ENCODE peak calls at places on chromosomes 3 and 15, in six cellular contexts. Q is T-helper 1 cell, F is astrocyte of the spinal cord, Y is Calu3, I is NCI-H1092 treated with DMSO at 0.1 percent for 48 hours, V is left cardiac atrium. O is an unnamed sample.
A peak's percentile ranks its signal among the peaks of the same experiment; 100 is the strongest.

GRCh38 chr3:81995334-81995733 is 233.9 kb upstream of the GBE1 start:
- DNase-seq in Q (no peak), F (no peak), Y (no peak), I (no peak), V (no peak), O (no peak)

GRCh38 chr3:128426128-128426921 is 40.4 kb downstream of the DNAJB8 start:
- DNase-seq in Q (no peak), F (no peak), Y (peak; percentile 88), I (no peak), V (peak; percentile 51), O (no peak)

GRCh38 chr3:63753567-63753966 is 65.5 kb upstream of the C3orf49 start:
- DNase-seq in Q (no peak), F (peak; percentile 32), Y (no peak), I (no peak), V (no peak), O (no peak)

GRCh38 chr3:193829781-193830180 is 236.8 kb downstream of the OPA1 start:
- DNase-seq in Q (no peak), F (peak; percentile 81), Y (peak; percentile 94), I (no peak), V (no peak), O (no peak)

GRCh38 chr15:31974154-31974794 is 56.0 kb upstream of the CHRNA7 start:
- DNase-seq in Q (no peak), F (no peak), Y (no peak), I (no peak), V (no peak), O (no peak)

GRCh38 chr15:56731571-56731970 is 1.7 kb downstream of the ZNF280D start:
- DNase-seq in Q (no peak), F (no peak), Y (no peak), I (no peak), V (no peak), O (no peak)

GRCh38 chr15:64991536-64992135 is 1.9 kb upstream of the SPG21 start:
- DNase-seq in Q (no peak), F (no peak), Y (no peak), I (no peak), V (no peak), O (no peak)

GRCh38 chr15:94234300-94234699 is 2.9 kb downstream of the MCTP2 start:
- DNase-seq in Q (no peak), F (peak; percentile 35), Y (no peak), I (no peak), V (peak; percentile 24), O (no peak)

GRCh38 chr15:68818088-68818670 is 2.5 kb downstream of the ANP32A start:
- DNase-seq in Q (peak; percentile 41), F (peak; percentile 73), Y (peak; percentile 81), I (peak; percentile 38), V (peak; percentile 80), O (peak; percentile 85)

GRCh38 chr15:47824185-47824584 is 106.9 kb downstream of the SEMA6D start:
- DNase-seq in Q (no peak), F (no peak), Y (no peak), I (no peak), V (no peak), O (no peak)

GRCh38 chr3:129690406-129690805 is 83.9 kb upstream of the PLXND1 start:
- DNase-seq in Q (no peak), F (peak; percentile 73), Y (peak; percentile 64), I (peak; percentile 57), V (no peak), O (no peak)

GRCh38 chr15:100869151-100869999 is 10.3 kb upstream of the ALDH1A3 start:
- DNase-seq in Q (no peak), F (no peak), Y (no peak), I (no peak), V (no peak), O (no peak)

GRCh38 chr15:84925906-84926305 is 41.4 kb downstream of the SLC28A1 start:
- DNase-seq in Q (no peak), F (no peak), Y (no peak), I (no peak), V (no peak), O (no peak)

GRCh38 chr3:128727059-128727458 is 1.1 kb downstream of the RAB7A start:
- DNase-seq in Q (no peak), F (no peak), Y (no peak), I (no peak), V (no peak), O (no peak)

GRCh38 chr3:150890320-150890719 is 14.9 kb downstream of the MINDY4B start:
- DNase-seq in Q (no peak), F (no peak), Y (no peak), I (no peak), V (no peak), O (no peak)

GRCh38 chr3:151327571-151328198 is 1.7 kb downstream of the P2RY13 start:
- DNase-seq in Q (no peak), F (peak; percentile 47), Y (no peak), I (no peak), V (no peak), O (no peak)

GRCh38 chr3:183764854-183765731 is 60.3 kb downstream of the MAP6D1 start:
- DNase-seq in Q (no peak), F (peak; percentile 75), Y (peak; percentile 23), I (no peak), V (no peak), O (no peak)

GRCh38 chr3:102529452-102529851 is 94.6 kb downstream of the ZPLD1 start:
- DNase-seq in Q (no peak), F (peak; percentile 25), Y (peak; percentile 28), I (peak; percentile 3), V (no peak), O (no peak)

GRCh38 chr3:186990282-186990681 is 60.0 kb downstream of the ST6GAL1 start:
- DNase-seq in Q (no peak), F (no peak), Y (no peak), I (no peak), V (no peak), O (no peak)

GRCh38 chr15:89307791-89308190 is 26.8 kb downstream of the POLG start:
- DNase-seq in Q (no peak), F (peak; percentile 32), Y (no peak), I (no peak), V (no peak), O (no peak)

GRCh38 chr3:196073188-196073838 is 8.6 kb downstream of the TFRC start:
- DNase-seq in Q (peak; percentile 17), F (peak; percentile 53), Y (peak; percentile 55), I (peak; percentile 66), V (peak; percentile 44), O (no peak)

GRCh38 chr3:170368921-170369320 is 11.4 kb downstream of the SKIL start:
- DNase-seq in Q (no peak), F (no peak), Y (no peak), I (peak; percentile 9), V (no peak), O (no peak)

GRCh38 chr15:66472176-66472999 is 25.2 kb downstream of the SNAPC5 start:
- DNase-seq in Q (no peak), F (peak; percentile 15), Y (peak; percentile 60), I (no peak), V (no peak), O (no peak)

GRCh38 chr3:12294885-12295580 is 6.2 kb downstream of the PPARG start:
- DNase-seq in Q (no peak), F (peak; percentile 77), Y (no peak), I (no peak), V (no peak), O (no peak)

GRCh38 chr3:30596161-30596560 is 10.2 kb upstream of the TGFBR2 start:
- DNase-seq in Q (no peak), F (no peak), Y (no peak), I (no peak), V (no peak), O (no peak)

GRCh38 chr3:127446756-127447155 is 143.8 kb downstream of the TPRA1 start:
- DNase-seq in Q (no peak), F (no peak), Y (no peak), I (no peak), V (no peak), O (no peak)

GRCh38 chr3:194572131-194572789 is 61.0 kb downstream of the TMEM44 start:
- DNase-seq in Q (no peak), F (peak; percentile 81), Y (peak; percentile 54), I (no peak), V (peak; percentile 88), O (peak; percentile 72)

GRCh38 chr15:66098019-66098363 is 155.6 kb downstream of the MEGF11 start:
- DNase-seq in Q (no peak), F (no peak), Y (no peak), I (no peak), V (no peak), O (no peak)

GRCh38 chr3:169640467-169641148 is 22.9 kb downstream of the MECOM start:
- DNase-seq in Q (no peak), F (no peak), Y (no peak), I (no peak), V (no peak), O (no peak)

GRCh38 chr15:73784299-73784698 is 31.1 kb upstream of the INSYN1 start:
- DNase-seq in Q (no peak), F (no peak), Y (no peak), I (peak; percentile 76), V (no peak), O (no peak)

GRCh38 chr3:45455040-45455439 is 66.7 kb downstream of the LARS2 start:
- DNase-seq in Q (no peak), F (no peak), Y (no peak), I (no peak), V (no peak), O (no peak)

GRCh38 chr3:44223274-44223673 is 18.4 kb upstream of the TOPAZ1 start:
- DNase-seq in Q (no peak), F (peak; percentile 14), Y (no peak), I (no peak), V (no peak), O (no peak)

GRCh38 chr15:85457392-85457968 is 77.1 kb downstream of the AKAP13 start:
- DNase-seq in Q (no peak), F (no peak), Y (no peak), I (no peak), V (no peak), O (no peak)

GRCh38 chr15:48313216-48313615 is 18.0 kb upstream of the DUT start:
- DNase-seq in Q (no peak), F (no peak), Y (no peak), I (no peak), V (no peak), O (no peak)

GRCh38 chr3:63661242-63661641 is 8.8 kb downstream of the SNTN start:
- DNase-seq in Q (no peak), F (no peak), Y (peak; percentile 23), I (no peak), V (no peak), O (no peak)

O was measured in psoas muscle.